ENCODE peak calls at places on chromosomes 2 and 18, in nine cellular contexts. R is activated CD8-positive, alpha-beta memory T cell treated with anti-CD3 and anti-CD28 coated beads for 48 hours; S is endodermal cell; W is activated CD4-positive, alpha-beta T cell treated with anti-CD3 and anti-CD28 coated beads, Interleukin-2, amount 50 U/mL, for 48 hours; G is 8988T; O is activated T-cell treated with anti-CD3 and anti-CD28 coated beads for 1 hour; N is HT-29; Y is HTR-8/SVneo; Q is T-cell. K is an unnamed sample.

GRCh38 chr18:24656571-24656971 is 196.1 kb downstream of the HRH4 start:
- DNase-seq in N (no peak), S (no peak), G (no peak), W (no peak), O (no peak), R (no peak), Q (no peak), Y (no peak), K (no peak)

GRCh38 chr2:54558188-54558975 is 102.3 kb downstream of the SPTBN1 start:
- DNase-seq in Q (peak; percentile 59), W (peak; percentile 72), S (peak; percentile 87), N (peak; percentile 81), G (peak; percentile 36), R (no peak), Y (peak; percentile 56), O (peak; percentile 49), K (peak; percentile 76)

GRCh38 chr2:229869226-229869625 is 52.6 kb downstream of the TRIP12 start:
- DNase-seq in Y (no peak), W (no peak), G (no peak), R (no peak), S (no peak), N (no peak), O (no peak), Q (no peak), K (no peak)

GRCh38 chr18:57150828-57151227 is 3.9 kb downstream of the BOD1L2 start:
- DNase-seq in G (no peak), Y (no peak), W (no peak), O (no peak), R (no peak), Q (no peak), N (peak; percentile 9), S (peak; percentile 83), K (peak; percentile 85)

GRCh38 chr18:77314952-77315351 is 65.3 kb downstream of the GALR1 start:
- DNase-seq in S (no peak), O (no peak), Y (no peak), W (no peak), Q (no peak), G (no peak), N (no peak), R (no peak), K (no peak)

GRCh38 chr2:70381821-70382220 is 80.0 kb upstream of the FAM136A start:
- DNase-seq in Y (peak; percentile 70), R (no peak), S (no peak), O (no peak), Q (no peak), G (no peak), N (peak; percentile 50), W (no peak), K (no peak)

GRCh38 chr2:28250006-28250405 is 142.7 kb upstream of the FOSL2 start:
- DNase-seq in R (no peak), G (peak; percentile 38), S (no peak), Q (no peak), N (no peak), W (no peak), O (no peak), Y (peak; percentile 90), K (no peak)

GRCh38 chr2:74004212-74005182 is 19.8 kb downstream of the TET3 start:
- DNase-seq in N (no peak), O (no peak), Q (no peak), G (no peak), R (no peak), W (no peak), S (no peak), Y (no peak), K (no peak)

GRCh38 chr2:153870308-153870707 is 1.4 kb upstream of the GALNT13 start:
- DNase-seq in Q (no peak), G (no peak), W (no peak), O (no peak), R (no peak), Y (no peak), S (no peak), N (no peak), K (no peak)

K was measured in ecto neural progenitor cell.